ENCODE peak calls at places on chromosomes 16 and 17, in five cellular contexts. One of them, this sample, is unnamed.

GRCh38 chr16:27844826-27845225 is 218.7 kb downstream of the GSG1L start:
- DNase-seq in H1: no peak
- DNase-seq in GM12878: no peak
- DNase-seq in K562: no peak
- DNase-seq in HepG2: no peak
- DNase-seq in this sample: no peak

GRCh38 chr17:927611-928461 is 51.7 kb downstream of the NXN start:
- DNase-seq in H1: no peak
- DNase-seq in GM12878: no peak
- DNase-seq in K562: no peak
- DNase-seq in HepG2: no peak
- DNase-seq in this sample: no peak

GRCh38 chr16:49632798-49633189 is 223.1 kb downstream of the ZNF423 start:
- DNase-seq in H1: peak; percentile 41
- DNase-seq in GM12878: no peak
- DNase-seq in K562: no peak
- DNase-seq in HepG2: no peak
- DNase-seq in this sample: no peak

GRCh38 chr17:21140911-21141310 is 14.1 kb downstream of the DHRS7B start:
- DNase-seq in H1: no peak
- DNase-seq in GM12878: no peak
- DNase-seq in K562: no peak
- DNase-seq in HepG2: no peak
- DNase-seq in this sample: no peak

GRCh38 chr16:15775209-15775608 is 81.6 kb downstream of the MYH11 start:
- DNase-seq in H1: no peak
- DNase-seq in GM12878: peak; percentile 11
- DNase-seq in K562: peak; percentile 69
- DNase-seq in HepG2: no peak
- DNase-seq in this sample: peak; percentile 20

GRCh38 chr16:19948186-19949104 is 63.8 kb upstream of the GPRC5B start:
- DNase-seq in H1: peak; percentile 67
- DNase-seq in GM12878: no peak
- DNase-seq in K562: no peak
- DNase-seq in HepG2: no peak
- DNase-seq in this sample: peak; percentile 92

GRCh38 chr16:67862623-67863583 is 9.9 kb upstream of the EDC4 start:
- DNase-seq in H1: no peak
- DNase-seq in GM12878: no peak
- DNase-seq in K562: no peak
- DNase-seq in HepG2: no peak
- DNase-seq in this sample: no peak

GRCh38 chr17:9457005-9457404 is 118.6 kb downstream of the STX8 start:
- DNase-seq in H1: no peak
- DNase-seq in GM12878: no peak
- DNase-seq in K562: no peak
- DNase-seq in HepG2: no peak
- DNase-seq in this sample: no peak

GRCh38 chr16:30951785-30952184 is 2.9 kb downstream of the ORAI3 start:
- DNase-seq in H1: no peak
- DNase-seq in GM12878: no peak
- DNase-seq in K562: no peak
- DNase-seq in HepG2: no peak
- DNase-seq in this sample: no peak

GRCh38 chr17:47844814-47845453 is 3.9 kb upstream of the SCRN2 start:
- DNase-seq in H1: no peak
- DNase-seq in GM12878: no peak
- DNase-seq in K562: peak; percentile 51
- DNase-seq in HepG2: no peak
- DNase-seq in this sample: peak; percentile 57

GRCh38 chr16:5430598-5430997 is 333.0 kb upstream of the EEF2KMT start:
- DNase-seq in H1: no peak
- DNase-seq in GM12878: no peak
- DNase-seq in K562: no peak
- DNase-seq in HepG2: no peak
- DNase-seq in this sample: no peak

GRCh38 chr17:64635647-64636305 is 26.3 kb downstream of the SMURF2 start:
- DNase-seq in H1: no peak
- DNase-seq in GM12878: peak; percentile 62
- DNase-seq in K562: no peak
- DNase-seq in HepG2: no peak
- DNase-seq in this sample: no peak

GRCh38 chr16:57169327-57169726 is 16.5 kb downstream of the PSME3IP1 start:
- DNase-seq in H1: no peak
- DNase-seq in GM12878: no peak
- DNase-seq in K562: no peak
- DNase-seq in HepG2: no peak
- DNase-seq in this sample: no peak

GRCh38 chr16:57166951-57167350 is 18.9 kb downstream of the PSME3IP1 start:
- DNase-seq in H1: no peak
- DNase-seq in GM12878: no peak
- DNase-seq in K562: no peak
- DNase-seq in HepG2: no peak
- DNase-seq in this sample: no peak

GRCh38 chr16:57165923-57166322 is 19.9 kb downstream of the PSME3IP1 start:
- DNase-seq in H1: no peak
- DNase-seq in GM12878: no peak
- DNase-seq in K562: no peak
- DNase-seq in HepG2: no peak
- DNase-seq in this sample: no peak

GRCh38 chr16:57167537-57167936 is 18.3 kb downstream of the PSME3IP1 start:
- DNase-seq in H1: no peak
- DNase-seq in GM12878: no peak
- DNase-seq in K562: no peak
- DNase-seq in HepG2: no peak
- DNase-seq in this sample: no peak

DNA sequence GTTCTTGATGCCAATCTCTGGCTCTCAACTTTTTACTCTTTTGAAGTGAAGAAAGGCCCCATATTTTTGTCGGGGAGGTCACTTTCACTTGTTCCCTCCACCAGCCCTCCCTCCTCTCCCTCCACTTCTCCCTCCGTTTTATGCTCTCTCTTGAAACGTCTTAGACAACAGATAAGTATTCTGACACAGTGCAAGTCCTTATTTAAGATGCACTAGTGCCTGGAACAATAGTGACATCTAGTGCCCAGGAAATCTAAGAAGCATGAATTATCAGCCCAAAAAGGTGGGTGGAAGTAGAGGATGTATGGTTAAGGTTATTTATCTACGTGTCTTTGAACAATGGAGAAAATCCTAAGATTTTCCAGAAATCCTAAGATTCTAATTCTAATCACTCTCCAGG is 17.9 kb downstream of the PSME3IP1 start:
- DNase-seq in H1: no peak
- DNase-seq in GM12878: no peak
- DNase-seq in K562: peak; percentile 49
- DNase-seq in HepG2: peak; percentile 53
- DNase-seq in this sample: peak; percentile 63
- TF ChIP-seq CREB1 in H1: no peak
- TF ChIP-seq CREB1 in GM12878: no peak
- TF ChIP-seq CREB1 in K562: no peak
- TF ChIP-seq CREB1 in HepG2: no peak
- TF ChIP-seq CREB1 in this sample: no peak

DNA sequence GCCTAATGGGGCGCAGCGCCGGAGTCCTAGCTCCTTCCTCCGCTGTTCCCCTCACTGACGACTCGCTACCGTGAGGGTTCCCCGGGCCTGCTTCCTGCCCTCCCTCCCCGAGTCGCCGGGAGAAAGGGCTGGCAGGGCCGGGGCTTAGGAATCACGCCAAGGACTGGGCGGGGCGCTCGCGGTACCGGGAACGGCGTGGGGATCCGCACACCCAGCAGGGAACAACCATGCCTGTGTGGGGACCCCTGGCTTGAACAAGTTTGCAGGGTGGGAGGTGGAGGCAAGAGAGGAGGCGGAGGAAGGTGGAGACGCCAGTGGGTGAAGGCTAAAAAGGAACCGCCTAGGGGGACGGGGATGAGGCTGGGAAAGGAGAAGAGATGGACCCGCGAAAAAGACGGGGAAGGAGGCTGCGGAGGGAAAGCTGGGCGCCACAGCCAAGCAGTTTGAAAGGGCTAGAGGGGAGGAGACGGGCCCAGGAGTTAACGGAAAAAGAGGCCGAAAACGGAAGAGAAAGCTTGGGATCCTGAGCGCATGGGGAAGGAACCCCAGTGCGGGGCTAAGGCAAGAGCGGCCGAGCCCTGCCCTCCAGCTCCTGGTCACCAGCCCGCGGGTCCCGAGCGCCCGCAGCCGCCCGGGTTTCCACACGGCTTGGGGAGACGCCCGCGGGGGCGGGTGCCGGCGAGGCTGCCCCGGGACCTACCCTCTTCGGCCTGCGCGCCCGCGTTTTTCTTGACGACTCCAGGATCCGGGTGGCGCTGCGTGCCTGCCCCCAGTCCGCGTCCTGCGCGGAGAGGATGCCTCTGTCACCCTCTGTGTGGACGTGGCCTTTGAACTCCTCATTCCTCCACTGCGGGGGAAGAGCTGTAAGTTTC is 1.3 kb upstream of the CDH11 start:
- DNase-seq in H1: no peak
- DNase-seq in GM12878: no peak
- DNase-seq in K562: no peak
- DNase-seq in HepG2: no peak
- DNase-seq in this sample: peak; percentile 59
- TF ChIP-seq EZH2 in H1: peak; percentile 73
- TF ChIP-seq EZH2 in GM12878: no peak
- TF ChIP-seq EZH2 in K562: no peak
- TF ChIP-seq EZH2 in HepG2: no peak
- TF ChIP-seq EZH2 in this sample: peak; percentile 79

DNA sequence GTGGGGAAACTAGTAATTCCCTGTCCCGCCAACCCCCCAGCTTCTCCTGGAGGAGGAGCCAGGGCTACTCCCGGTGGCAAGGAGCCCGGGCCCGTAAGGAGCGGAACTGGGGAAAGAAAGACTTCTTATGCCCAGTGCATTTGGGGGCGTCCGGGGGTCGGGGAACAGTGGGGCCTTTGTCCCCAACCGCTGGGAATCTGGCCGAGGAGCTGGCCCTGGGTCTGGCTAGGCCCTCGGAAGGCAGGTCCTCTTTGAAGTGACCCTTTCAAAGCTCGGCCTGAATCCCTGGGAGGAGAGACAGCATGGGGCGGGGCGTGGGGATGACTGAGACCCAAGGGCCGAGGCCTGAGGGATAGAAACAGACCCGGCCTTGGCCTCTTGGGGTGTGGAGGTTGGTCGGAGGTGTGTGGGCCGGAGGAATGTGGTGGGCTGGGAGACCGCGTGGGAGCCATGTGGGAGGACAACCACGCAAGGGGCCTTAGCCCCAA is 6.0 kb downstream of the ARHGAP23 start:
- DNase-seq in H1: no peak
- DNase-seq in GM12878: no peak
- DNase-seq in K562: no peak
- DNase-seq in HepG2: no peak
- DNase-seq in this sample: no peak
- H3K36me3 ChIP-seq in H1: no peaks in the 10 kb centered on the region
- H3K36me3 ChIP-seq in GM12878: no peaks in the 10 kb centered on the region
- H3K36me3 ChIP-seq in K562: no peaks in the 10 kb centered on the region
- H3K36me3 ChIP-seq in HepG2: no peaks in the 10 kb centered on the region
- H3K36me3 ChIP-seq in this sample: no peaks in the 10 kb centered on the region

DNA sequence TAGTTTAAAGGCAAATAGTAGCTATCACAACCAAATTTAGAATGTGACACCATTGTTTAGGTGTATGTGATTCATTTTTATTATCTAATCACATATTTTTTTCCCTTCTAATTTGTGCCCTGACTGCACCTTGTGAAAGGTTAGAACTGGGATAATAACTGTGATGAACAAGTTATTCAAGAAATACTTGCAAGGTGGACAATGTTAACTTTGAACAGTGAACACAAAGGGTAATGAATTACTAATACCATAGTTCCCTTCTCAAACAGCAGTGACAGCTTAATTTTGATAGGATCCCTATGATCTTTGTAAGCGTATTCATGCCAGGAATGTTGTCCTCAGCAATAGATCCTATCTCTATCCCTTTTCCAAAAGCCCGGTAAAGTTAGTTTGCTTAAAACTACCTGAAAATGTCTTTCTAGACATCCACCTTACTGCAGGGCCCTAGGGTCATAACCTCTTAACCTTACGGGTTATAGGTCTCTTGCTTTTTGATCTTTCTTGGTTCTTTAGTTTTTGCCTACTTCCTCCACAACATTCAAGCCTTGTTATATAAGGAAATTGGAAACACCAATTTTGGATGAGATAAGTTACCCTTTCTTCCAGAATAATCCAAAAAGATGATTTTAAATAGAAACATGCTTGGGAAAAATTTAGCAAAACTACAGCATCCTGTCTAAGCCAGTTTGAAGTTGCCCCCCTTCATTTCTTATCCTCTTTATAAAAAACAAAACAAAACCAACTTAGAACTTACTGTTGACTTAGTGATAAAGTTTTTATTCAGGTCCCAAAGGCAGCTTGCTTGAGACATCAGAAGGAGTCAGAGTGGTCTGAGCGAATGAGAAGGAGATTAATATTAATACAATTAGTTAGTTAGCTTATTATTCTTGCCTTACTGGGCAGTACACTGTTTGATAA is 200.0 kb upstream of the TBX2 start:
- DNase-seq in H1: no peak
- DNase-seq in GM12878: no peak
- DNase-seq in K562: no peak
- DNase-seq in HepG2: no peak
- DNase-seq in this sample: no peak
- TF ChIP-seq CREB1 in H1: no peak
- TF ChIP-seq CREB1 in GM12878: no peak
- TF ChIP-seq CREB1 in K562: no peak
- TF ChIP-seq CREB1 in HepG2: no peak
- TF ChIP-seq CREB1 in this sample: no peak

DNA sequence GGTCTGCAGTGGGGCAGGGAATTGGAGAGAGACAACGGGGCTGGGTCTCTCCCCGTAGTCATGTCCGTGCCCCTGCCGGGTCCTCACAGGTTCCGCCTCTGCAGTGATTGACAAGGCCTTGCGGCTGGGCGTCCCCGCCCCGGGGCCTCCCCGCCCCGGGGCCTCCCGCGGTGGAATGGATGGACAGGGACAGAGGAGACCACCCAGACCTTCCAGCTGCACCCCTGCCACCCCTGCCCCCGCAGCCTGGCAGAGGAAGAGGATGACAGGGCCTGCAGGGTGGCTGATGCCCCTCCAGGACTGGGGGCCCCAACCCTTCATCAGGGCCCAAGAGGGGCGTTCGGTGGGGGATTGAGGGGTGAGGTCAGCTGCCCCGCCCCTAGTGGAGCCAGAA is 216.4 kb upstream of the CIBAR2 start:
- DNase-seq in H1: peak; percentile 87
- DNase-seq in GM12878: no peak
- DNase-seq in K562: peak; percentile 73
- DNase-seq in HepG2: no peak
- DNase-seq in this sample: peak; percentile 86
- TF ChIP-seq EZH2 in H1: no peak
- TF ChIP-seq EZH2 in GM12878: no peak
- TF ChIP-seq EZH2 in K562: no peak
- TF ChIP-seq EZH2 in HepG2: no peak
- TF ChIP-seq EZH2 in this sample: no peak

DNA sequence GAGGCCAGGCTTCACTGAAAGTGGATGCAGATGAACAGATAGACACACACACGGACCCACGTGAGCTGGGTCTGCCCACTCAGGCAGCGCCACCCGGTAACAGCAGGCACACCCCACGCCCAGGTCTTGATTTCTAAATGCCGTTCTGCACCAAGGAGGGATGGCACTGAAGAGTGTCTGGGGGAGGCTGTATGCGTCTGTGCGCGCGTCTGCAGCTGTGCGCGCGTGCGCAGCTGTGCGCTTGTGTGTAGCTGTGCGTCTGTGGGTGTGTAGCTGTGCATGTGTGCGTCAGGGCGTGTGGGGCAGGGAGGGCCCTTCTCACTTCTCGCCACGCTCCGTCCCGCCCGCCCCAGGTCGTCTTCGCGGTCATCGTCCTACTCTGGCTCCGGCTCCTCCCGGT is 15.5 kb upstream of the IL17C start:
- DNase-seq in H1: no peak
- DNase-seq in GM12878: no peak
- DNase-seq in K562: no peak
- DNase-seq in HepG2: no peak
- DNase-seq in this sample: no peak
- H3K36me3 ChIP-seq in H1: peaks cover 16% of the 10 kb centered on the region
- H3K36me3 ChIP-seq in GM12878: peaks cover 54% of the 10 kb centered on the region
- H3K36me3 ChIP-seq in K562: peaks cover 91% of the 10 kb centered on the region
- H3K36me3 ChIP-seq in HepG2: peaks cover 76% of the 10 kb centered on the region
- H3K36me3 ChIP-seq in this sample: no peaks in the 10 kb centered on the region